ENCODE peak calls at places on chromosome 13, in seven cellular contexts. O is heart right ventricle; Z is SK-N-DZ; N is GM03348; S is activated naive CD4-positive, alpha-beta T cell treated with Interleukin-2 at 50 U/mL for 16 hours; G is tibial artery; E is T-helper 1 cell. I is an unnamed sample.

GRCh38 chr13:99903140-99903539 is 68.4 kb downstream of the ZIC5 start:
- DNase-seq in O (no peak), Z (no peak), N (no peak), S (no peak), G (no peak), E (no peak), I (no peak)

GRCh38 chr13:97630725-97631124 is 196.8 kb downstream of the RAP2A start:
- DNase-seq in O (no peak), Z (no peak), N (no peak), S (no peak), G (no peak), E (no peak), I (no peak)

GRCh38 chr13:66969291-66969690 is 260.8 kb downstream of the PCDH9 start:
- DNase-seq in O (no peak), Z (no peak), N (no peak), S (no peak), G (no peak), E (no peak), I (no peak)

GRCh38 chr13:46995874-46996273 is 99.0 kb upstream of the HTR2A start:
- DNase-seq in O (no peak), Z (no peak), N (no peak), S (no peak), G (no peak), E (no peak), I (no peak)

GRCh38 chr13:54144809-54145208 is 1116.2 kb downstream of the OLFM4 start:
- DNase-seq in O (no peak), Z (no peak), N (no peak), S (no peak), G (no peak), E (no peak), I (no peak)

GRCh38 chr13:45206340-45206739 is 5.5 kb upstream of the KCTD4 start:
- DNase-seq in O (no peak), Z (no peak), N (peak; percentile 77), S (no peak), G (no peak), E (no peak), I (no peak)

GRCh38 chr13:43629691-43630480 is 156.9 kb downstream of the ENOX1 start:
- DNase-seq in O (no peak), Z (no peak), N (no peak), S (no peak), G (no peak), E (no peak), I (no peak)

GRCh38 chr13:67914535-67914934 is 684.4 kb upstream of the PCDH9 start:
- DNase-seq in O (no peak), Z (no peak), N (no peak), S (no peak), G (no peak), E (no peak), I (no peak)

GRCh38 chr13:111637365-111637764 is 316.9 kb downstream of the TEX29 start:
- DNase-seq in O (no peak), Z (no peak), N (no peak), S (no peak), G (no peak), E (no peak), I (no peak)

GRCh38 chr13:113832631-113833030 is 31.2 kb downstream of the GAS6 start:
- DNase-seq in O (no peak), Z (no peak), N (no peak), S (no peak), G (no peak), E (no peak), I (no peak)

GRCh38 chr13:28489536-28489935 is 5.4 kb downstream of the FLT1 start:
- DNase-seq in O (no peak), Z (no peak), N (peak; percentile 49), S (no peak), G (no peak), E (no peak), I (no peak)

GRCh38 chr13:19085258-19085657 is 96.4 kb downstream of the TUBA3C start:
- DNase-seq in O (no peak), Z (no peak), N (no peak), S (no peak), G (no peak), E (no peak), I (no peak)

GRCh38 chr13:58452123-58452623 is 820.6 kb downstream of the PCDH17 start:
- DNase-seq in O (no peak), Z (no peak), N (no peak), S (no peak), G (no peak), E (no peak), I (no peak)

GRCh38 chr13:85586422-85586831 is 212.8 kb downstream of the SLITRK6 start:
- DNase-seq in O (no peak), Z (no peak), N (no peak), S (no peak), G (no peak), E (no peak), I (no peak)

GRCh38 chr13:36124236-36124822 is 6.9 kb downstream of the DCLK1 start:
- DNase-seq in O (peak; percentile 58), Z (no peak), N (peak; percentile 26), S (no peak), G (no peak), E (no peak), I (no peak)

GRCh38 chr13:35164324-35164932 is 222.4 kb downstream of the NBEA start:
- DNase-seq in O (no peak), Z (peak; percentile 54), N (peak; percentile 47), S (no peak), G (no peak), E (no peak), I (no peak)